ENCODE peak calls at places on chromosome 5, in seven cellular contexts. T, K, Z, H, V, C and A are unnamed samples.

GRCh38 chr5:27315541-27316282 is 277.3 kb upstream of the CDH9 start:
- DNase-seq in T (no peak), K (peak), Z (peak), H (no peak), V (no peak), C (no peak), A (peak)

GRCh38 chr5:141420855-141421488 is at the start of gene PCDHGA11:
- DNase-seq in T (peak), K (no peak), Z (peak), H (no peak), V (peak), C (peak), A (peak)

GRCh38 chr5:77208507-77209163 is 1.8 kb upstream of the PDE8B start:
- DNase-seq in T (no peak), K (no peak), Z (peak), H (peak), V (no peak), C (no peak), A (peak)

GRCh38 chr5:100469780-100470179 is 65.4 kb upstream of the FAM174A start:
- DNase-seq in T (no peak), K (no peak), Z (no peak), H (no peak), V (no peak), C (no peak), A (no peak)

GRCh38 chr5:107388111-107388861 is 282.5 kb downstream of the EFNA5 start:
- DNase-seq in T (no peak), K (peak), Z (peak), H (no peak), V (peak), C (peak), A (peak)

GRCh38 chr5:1760656-1761452 is 38.8 kb downstream of the MRPL36 start:
- DNase-seq in T (no peak), K (no peak), Z (no peak), H (no peak), V (no peak), C (no peak), A (no peak)

GRCh38 chr5:158017433-158017832 is 158.5 kb upstream of the CLINT1 start:
- DNase-seq in T (no peak), K (no peak), Z (no peak), H (no peak), V (no peak), C (no peak), A (no peak)

GRCh38 chr5:172528440-172528839 is 74.1 kb upstream of the SH3PXD2B start:
- DNase-seq in T (no peak), K (no peak), Z (no peak), H (no peak), V (peak), C (no peak), A (peak)

GRCh38 chr5:161946911-161947310 is 99.0 kb downstream of the GABRA1 start:
- DNase-seq in T (no peak), K (no peak), Z (no peak), H (no peak), V (no peak), C (no peak), A (no peak)

GRCh38 chr5:32646570-32646969 is 61.2 kb downstream of the SUB1 start:
- DNase-seq in T (no peak), K (no peak), Z (no peak), H (no peak), V (no peak), C (no peak), A (no peak)

GRCh38 chr5:148384389-148384756 is 615 bp downstream of the FBXO38 start:
- DNase-seq in T (no peak), K (no peak), Z (no peak), H (no peak), V (peak), C (no peak), A (peak)

GRCh38 chr5:16737620-16738364 is 121.0 kb upstream of the RETREG1 start:
- DNase-seq in T (no peak), K (no peak), Z (no peak), H (no peak), V (no peak), C (peak), A (no peak)

GRCh38 chr5:144504929-144505578 is 334.4 kb downstream of the KCTD16 start:
- DNase-seq in T (no peak), K (no peak), Z (no peak), H (peak), V (no peak), C (no peak), A (no peak)

GRCh38 chr5:143261748-143262392 is 141.6 kb downstream of the NR3C1 start:
- DNase-seq in T (no peak), K (no peak), Z (no peak), H (no peak), V (peak), C (no peak), A (peak)

GRCh38 chr5:134594797-134595457 is 37.7 kb downstream of the SAR1B start:
- DNase-seq in T (no peak), K (no peak), Z (no peak), H (peak), V (no peak), C (no peak), A (no peak)

GRCh38 chr5:178143246-178143645 is 10.4 kb downstream of the NHP2 start:
- DNase-seq in T (no peak), K (no peak), Z (no peak), H (no peak), V (no peak), C (no peak), A (no peak)

GRCh38 chr5:96614110-96614691 is 48.0 kb upstream of the CAST start:
- DNase-seq in T (peak), K (peak), Z (peak), H (peak), V (peak), C (peak), A (peak)

GRCh38 chr5:3325206-3325605 is 270.4 kb upstream of the IRX1 start:
- DNase-seq in T (no peak), K (no peak), Z (no peak), H (peak), V (peak), C (peak), A (peak)

GRCh38 chr5:4511996-4512656 is 628.0 kb upstream of the ADAMTS16 start:
- DNase-seq in T (no peak), K (no peak), Z (no peak), H (no peak), V (peak), C (peak), A (peak)

GRCh38 chr5:157306690-157307089 is 40.8 kb downstream of the CYFIP2 start:
- DNase-seq in T (no peak), K (no peak), Z (no peak), H (no peak), V (no peak), C (no peak), A (no peak)

GRCh38 chr5:31936699-31937098 is 237.4 kb downstream of the GOLPH3 start:
- DNase-seq in T (no peak), K (no peak), Z (no peak), H (no peak), V (no peak), C (no peak), A (no peak)

GRCh38 chr5:73513996-73514395 is 15.8 kb downstream of the BTF3 start:
- DNase-seq in T (no peak), K (no peak), Z (no peak), H (peak), V (no peak), C (no peak), A (no peak)

GRCh38 chr5:107213025-107213424 is 457.7 kb downstream of the EFNA5 start:
- DNase-seq in T (no peak), K (no peak), Z (peak), H (peak), V (no peak), C (peak), A (no peak)

GRCh38 chr5:43312076-43312620 is 1.1 kb downstream of the HMGCS1 start:
- DNase-seq in T (no peak), K (no peak), Z (no peak), H (peak), V (no peak), C (no peak), A (peak)

GRCh38 chr5:178160176-178160575 is 6.5 kb upstream of the NHP2 start:
- DNase-seq in T (no peak), K (no peak), Z (no peak), H (no peak), V (no peak), C (no peak), A (no peak)

GRCh38 chr5:134288610-134289009 is 62.7 kb upstream of the PPP2CA start:
- DNase-seq in T (no peak), K (no peak), Z (no peak), H (no peak), V (no peak), C (no peak), A (no peak)

GRCh38 chr5:136446565-136446964 is 81.2 kb upstream of the TRPC7 start:
- DNase-seq in T (no peak), K (no peak), Z (no peak), H (no peak), V (no peak), C (no peak), A (no peak)

GRCh38 chr5:180328296-180329137 is 24.6 kb downstream of the GFPT2 start:
- DNase-seq in T (peak), K (no peak), Z (peak), H (peak), V (peak), C (peak), A (peak)

GRCh38 chr5:76427481-76428140 is 24.5 kb downstream of the IQGAP2 start:
- DNase-seq in T (no peak), K (no peak), Z (no peak), H (no peak), V (no peak), C (peak), A (no peak)

GRCh38 chr5:68110264-68110663 is 105.3 kb upstream of the PIK3R1 start:
- DNase-seq in T (no peak), K (no peak), Z (no peak), H (no peak), V (no peak), C (no peak), A (no peak)

GRCh38 chr5:180085837-180086236 is 14.3 kb upstream of the RNF130 start:
- DNase-seq in T (no peak), K (no peak), Z (no peak), H (peak), V (no peak), C (no peak), A (no peak)

GRCh38 chr5:170302729-170303501 is 5.3 kb upstream of the LCP2 start:
- DNase-seq in T (peak), K (no peak), Z (no peak), H (no peak), V (no peak), C (no peak), A (no peak)

GRCh38 chr5:176817864-176818377 is 7.6 kb downstream of the UNC5A start:
- DNase-seq in T (peak), K (no peak), Z (peak), H (peak), V (peak), C (peak), A (peak)

GRCh38 chr5:91079037-91079436 is 304.1 kb downstream of the ARRDC3 start:
- DNase-seq in T (no peak), K (no peak), Z (no peak), H (peak), V (no peak), C (peak), A (no peak)

GRCh38 chr5:151068571-151069197 is 12.2 kb downstream of the TNIP1 start:
- DNase-seq in T (peak), K (no peak), Z (no peak), H (peak), V (peak), C (no peak), A (peak)

GRCh38 chr5:13945271-13945670 is 783 bp upstream of the DNAH5 start:
- DNase-seq in T (no peak), K (no peak), Z (peak), H (no peak), V (no peak), C (no peak), A (no peak)

GRCh38 chr5:34459908-34460307 is 196.2 kb upstream of the RAI14 start:
- DNase-seq in T (no peak), K (peak), Z (no peak), H (no peak), V (no peak), C (no peak), A (no peak)

GRCh38 chr5:84069608-84070179 is 315.0 kb downstream of the EDIL3 start:
- DNase-seq in T (no peak), K (no peak), Z (no peak), H (no peak), V (no peak), C (no peak), A (no peak)

GRCh38 chr5:52893105-52893504 is 96.0 kb upstream of the ITGA2 start:
- DNase-seq in T (no peak), K (no peak), Z (no peak), H (no peak), V (peak), C (no peak), A (peak)

GRCh38 chr5:137367951-137368350 is 131.2 kb downstream of the SPOCK1 start:
- DNase-seq in T (no peak), K (no peak), Z (no peak), H (no peak), V (no peak), C (no peak), A (no peak)